ENCODE peak calls at places on chromosomes 5 and 9, in ten cellular contexts. G is PC-3, L is AG04450, I is stomach, O is OCI-LY7, T is uterus, U is HCT116, B is left ventricle myocardium inferior, M is ovary, R is WERI-Rb-1. V is an unnamed sample.

GRCh38 chr5:56450766-56451165 is 217.6 kb upstream of the ANKRD55 start:
- DNase-seq in U (no peak), R (no peak), O (no peak), M (no peak), B (no peak), L (no peak), T (no peak), G (no peak), I (no peak), V (no peak)

GRCh38 chr9:6905850-6906375 is 148.1 kb downstream of the KDM4C start:
- DNase-seq in B (no peak), G (no peak), O (no peak), M (no peak), R (no peak), I (no peak), T (no peak), L (no peak), U (no peak), V (no peak)

GRCh38 chr9:35712762-35713400 is 19.1 kb downstream of the TLN1 start:
- DNase-seq in U (no peak), B (no peak), I (no peak), O (no peak), R (no peak), M (no peak), G (no peak), T (no peak), L (no peak), V (no peak)

GRCh38 chr5:90161399-90161798 is 248.2 kb downstream of the CETN3 start:
- DNase-seq in L (no peak), R (peak; percentile 50), U (peak; percentile 39), O (peak; percentile 1), G (peak; percentile 29), B (peak; percentile 29), I (peak; percentile 33), M (peak; percentile 36), T (no peak), V (no peak)

GRCh38 chr5:108786806-108787483 is 39.2 kb downstream of the FER start:
- DNase-seq in U (no peak), I (no peak), L (no peak), M (no peak), G (no peak), O (no peak), R (no peak), T (no peak), B (no peak), V (no peak)

GRCh38 chr5:126481243-126481642 is 58.0 kb downstream of the GRAMD2B start:
- DNase-seq in G (no peak), L (peak; percentile 55), O (no peak), U (no peak), I (no peak), M (no peak), B (no peak), R (no peak), T (no peak), V (no peak)

GRCh38 chr9:76610009-76610352 is 151.0 kb downstream of the GCNT1 start:
- DNase-seq in T (peak; percentile 34), G (no peak), B (peak; percentile 81), M (peak; percentile 26), L (no peak), O (no peak), U (no peak), I (peak; percentile 46), R (no peak), V (no peak)

GRCh38 chr5:68618501-68618900 is 402.9 kb downstream of the PIK3R1 start:
- DNase-seq in L (no peak), O (no peak), G (no peak), T (no peak), B (no peak), M (no peak), U (no peak), I (no peak), R (no peak), V (no peak)

GRCh38 chr9:14383815-14384214 is 69.9 kb upstream of the NFIB start:
- DNase-seq in U (no peak), B (no peak), I (no peak), G (no peak), R (no peak), T (no peak), O (no peak), L (no peak), M (no peak), V (no peak)

GRCh38 chr9:14380061-14380836 is 66.3 kb upstream of the NFIB start:
- DNase-seq in R (no peak), B (no peak), G (no peak), O (no peak), L (no peak), U (no peak), T (no peak), M (no peak), I (no peak), V (no peak)

GRCh38 chr9:14389146-14389545 is 75.2 kb upstream of the NFIB start:
- DNase-seq in M (no peak), L (no peak), I (no peak), U (no peak), O (no peak), B (no peak), R (no peak), G (no peak), T (no peak), V (no peak)

GRCh38 chr9:14379280-14379679 is 65.3 kb upstream of the NFIB start:
- DNase-seq in O (no peak), G (no peak), I (no peak), L (no peak), R (no peak), M (no peak), T (no peak), B (no peak), U (no peak), V (no peak)

DNA sequence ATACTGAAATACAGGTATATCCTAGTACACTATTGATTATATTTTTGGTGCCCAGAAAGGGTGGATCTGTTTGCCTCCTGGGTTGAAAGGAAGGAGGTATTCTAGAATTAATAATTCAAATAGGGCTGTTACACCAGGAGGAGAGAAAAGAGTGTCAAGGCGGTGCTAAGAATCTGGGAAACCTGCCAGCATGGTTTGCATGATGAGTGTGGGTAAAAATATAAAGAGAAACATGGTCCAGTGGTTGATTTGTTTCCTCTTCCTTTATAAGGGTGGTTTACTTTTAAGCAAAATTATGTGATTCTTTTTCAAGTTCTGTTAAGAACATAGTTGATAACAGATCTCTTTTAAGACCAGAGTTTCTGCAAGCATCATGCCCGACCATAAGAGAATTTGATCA is 69.4 kb upstream of the NFIB start:
- DNase-seq in I (no peak), L (no peak), M (peak; percentile 25), B (no peak), O (no peak), R (no peak), T (no peak), U (no peak), G (no peak), V (no peak)
- H3K27ac ChIP-seq in I (no peak overlapping the region), L (no peak overlapping the region), M (no peak overlapping the region), B (no peak overlapping the region), O (no peak overlapping the region), R (no peak overlapping the region), T (no peak overlapping the region), U (no peak overlapping the region), G (no peak overlapping the region), V (no peak overlapping the region)

DNA sequence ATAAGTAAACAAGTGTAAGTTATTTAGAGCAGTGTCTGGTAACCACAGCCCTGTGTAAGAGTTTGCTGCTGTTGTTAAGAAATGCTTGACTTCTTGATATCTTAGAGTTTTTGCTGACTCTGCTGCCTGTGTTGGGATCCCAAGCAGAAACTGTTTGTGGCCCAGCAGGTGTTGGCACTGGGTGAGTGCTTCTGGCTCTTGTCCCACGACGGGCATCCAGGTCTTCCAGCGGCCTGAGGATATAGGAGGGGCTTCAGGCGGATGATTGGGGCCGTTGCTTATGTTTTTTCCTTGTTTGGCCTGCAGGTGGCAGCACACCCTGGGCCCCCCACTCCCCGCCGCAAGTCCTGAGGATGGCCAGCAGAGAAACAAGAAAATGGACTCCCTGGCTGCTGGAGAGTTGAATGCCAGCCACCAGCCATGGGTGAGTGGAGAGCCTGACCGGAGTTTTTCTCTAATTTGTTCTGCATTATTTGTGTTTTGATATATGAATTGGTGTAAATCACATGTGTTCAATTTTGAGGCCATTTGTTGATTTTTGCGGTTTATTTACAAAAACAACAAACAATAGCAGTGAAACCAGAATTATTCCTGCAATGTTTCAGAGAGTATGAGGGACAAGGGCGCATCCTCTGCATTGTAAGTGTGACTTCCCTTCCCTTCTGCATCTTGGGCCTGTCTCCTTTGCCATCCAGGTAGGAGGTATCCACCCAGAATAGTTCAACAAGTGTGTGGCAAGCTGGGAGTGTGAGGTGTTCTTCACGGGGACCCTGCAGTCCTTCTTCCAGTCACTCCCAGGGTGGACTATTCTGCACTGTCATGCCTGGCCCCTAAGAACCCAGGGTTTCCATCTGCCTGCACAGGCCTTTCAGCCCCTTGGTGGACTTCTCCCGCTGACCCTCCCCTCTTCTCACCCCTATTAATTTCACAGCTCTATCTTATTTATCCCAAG is 50.3 kb downstream of the SLC22A5 start:
- DNase-seq in L (peak; percentile 55), B (peak; percentile 65), T (peak; percentile 77), I (peak; percentile 67), G (peak; percentile 68), U (peak; percentile 56), O (peak; percentile 82), M (peak; percentile 77), R (peak; percentile 81), V (no peak)
- H3K27ac ChIP-seq in L (no peak overlapping the region), B (peak overlapping the region; percentile 99), T (peak overlapping the region; percentile 62), I (peak overlapping the region; percentile 100), G (no peak overlapping the region), U (no peak overlapping the region), O (peak overlapping the region; percentile 96), M (peak overlapping the region; percentile 12), R (no peak overlapping the region), V (no peak overlapping the region)

GRCh38 chr9:68513385-68513784 is 27.3 kb downstream of the TMEM252 start:
- DNase-seq in I (no peak), G (no peak), B (no peak), R (no peak), M (no peak), L (no peak), T (no peak), U (no peak), O (no peak), V (no peak)

GRCh38 chr9:68507098-68507795 is 33.4 kb downstream of the TMEM252 start:
- DNase-seq in L (no peak), G (peak; percentile 35), R (no peak), B (no peak), T (no peak), M (no peak), O (peak; percentile 26), U (peak; percentile 23), I (no peak), V (no peak)

GRCh38 chr9:68507796-68508145 is 32.9 kb downstream of the TMEM252 start:
- DNase-seq in L (no peak), I (no peak), T (no peak), O (no peak), R (no peak), U (no peak), G (no peak), B (no peak), M (no peak), V (no peak)

GRCh38 chr9:68508547-68508946 is 32.1 kb downstream of the TMEM252 start:
- DNase-seq in G (no peak), R (no peak), U (no peak), O (no peak), I (no peak), B (no peak), T (no peak), M (no peak), L (no peak), V (no peak)

DNA sequence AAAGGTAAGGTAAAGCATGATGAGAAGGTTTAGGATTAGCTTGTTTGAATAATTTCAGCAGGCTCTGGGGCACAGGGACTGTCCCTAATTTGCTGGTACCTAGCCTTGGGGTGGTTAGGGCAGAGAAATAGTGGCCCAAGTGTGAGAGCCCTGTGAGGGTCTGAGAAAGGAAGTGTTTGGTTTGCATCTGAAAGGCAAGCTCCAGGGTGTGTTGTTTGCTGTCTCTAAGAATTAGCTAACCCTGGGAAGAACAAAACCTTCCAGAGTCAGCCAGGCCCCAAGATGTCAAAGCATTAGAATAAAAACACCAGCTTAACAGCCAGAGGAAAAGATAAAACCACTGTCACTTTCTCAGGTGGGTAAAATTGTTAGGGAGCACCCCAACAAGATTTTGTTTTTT is 31.0 kb downstream of the TMEM252 start:
- DNase-seq in O (no peak), T (no peak), U (no peak), R (no peak), G (no peak), M (no peak), I (no peak), L (no peak), B (no peak), V (no peak)
- H3K27ac ChIP-seq in O (no peak overlapping the region), T (peak overlapping the region; percentile 81), U (no peak overlapping the region), R (no peak overlapping the region), G (no peak overlapping the region), M (no peak overlapping the region), I (peak overlapping the region; percentile 57), L (no peak overlapping the region), B (peak overlapping the region; percentile 86), V (no peak overlapping the region)

GRCh38 chr9:136848393-136849037 is 694 bp upstream of the PHPT1 start:
- DNase-seq in M (no peak), O (peak; percentile 61), T (no peak), L (no peak), I (peak; percentile 44), G (peak; percentile 31), R (no peak), U (no peak), B (peak; percentile 51), V (no peak)

GRCh38 chr9:136849960-136850865 is 1.0 kb downstream of the PHPT1 start:
- DNase-seq in U (no peak), R (no peak), M (no peak), G (no peak), T (no peak), L (no peak), B (no peak), O (no peak), I (no peak), V (no peak)

GRCh38 chr9:136847827-136848392 is 1.3 kb upstream of the PHPT1 start:
- DNase-seq in R (peak; percentile 92), G (peak; percentile 78), T (peak; percentile 63), L (peak; percentile 49), I (peak; percentile 91), U (peak; percentile 67), B (peak; percentile 94), O (peak; percentile 76), M (peak; percentile 65), V (peak; percentile 40)

GRCh38 chr9:136850866-136851775 is 1.0 kb upstream of the MAMDC4 start:
- DNase-seq in T (no peak), M (no peak), I (no peak), B (peak; percentile 15), O (no peak), L (no peak), U (no peak), G (no peak), R (no peak), V (no peak)

GRCh38 chr9:136849038-136849959 is at the start of gene PHPT1:
- DNase-seq in O (peak; percentile 99), I (peak; percentile 99), U (peak; percentile 98), R (peak; percentile 99), M (peak; percentile 99), T (peak; percentile 98), L (peak; percentile 98), B (peak; percentile 99), G (peak; percentile 97), V (peak; percentile 95)
- H3K27ac ChIP-seq in O (peak within 1 kb of the TSS; percentile 55), I (peak within 1 kb of the TSS; percentile 93), U (peak within 1 kb of the TSS; percentile 88), R (peak within 1 kb of the TSS; percentile 98), M (peak within 1 kb of the TSS; percentile 86), T (peak within 1 kb of the TSS; percentile 90), L (peak within 1 kb of the TSS; percentile 90), B (peak within 1 kb of the TSS; percentile 98), G (peak within 1 kb of the TSS; percentile 79), V (peak within 1 kb of the TSS; percentile 90)

V was measured in epithelial cell of prostate.